ENCODE peak calls at places on chromosome 11, in six cellular contexts. C is KBM-7; D is cortex of kidney; E is thoracic aorta; P is stimulated activated CD4-positive, alpha-beta T cell treated with anti-CD3 and anti-CD28 coated beads, Interleukin-2, amount 100 ng/mL, for 24 hours; V is ACHN. K is an unnamed sample.

GRCh38 chr11:72229336-72229924 is 4.9 kb downstream of the INPPL1 start:
- DNase-seq in C (no peak), D (no peak), E (no peak), P (no peak), V (no peak), K (no peak)

GRCh38 chr11:70921804-70922203 is 330.6 kb downstream of the SHANK2 start:
- DNase-seq in C (no peak), D (no peak), E (no peak), P (no peak), V (no peak), K (no peak)

GRCh38 chr11:12540913-12541587 is 133.2 kb upstream of the TEAD1 start:
- DNase-seq in C (no peak), D (no peak), E (no peak), P (no peak), V (peak), K (no peak)

GRCh38 chr11:117664897-117665296 is 132.1 kb downstream of the DSCAML1 start:
- DNase-seq in C (no peak), D (no peak), E (no peak), P (no peak), V (no peak), K (no peak)

GRCh38 chr11:78654071-78654470 is 79.4 kb upstream of the NARS2 start:
- DNase-seq in C (no peak), D (no peak), E (no peak), P (no peak), V (no peak), K (no peak)

GRCh38 chr11:8271106-8271886 is 7.6 kb upstream of the LMO1 start:
- DNase-seq in C (no peak), D (no peak), E (no peak), P (no peak), V (no peak), K (no peak)

GRCh38 chr11:12185914-12186313 is 75.5 kb downstream of the MICAL2 start:
- DNase-seq in C (no peak), D (no peak), E (no peak), P (no peak), V (no peak), K (no peak)

GRCh38 chr11:113249491-113249763 is 65.0 kb upstream of the TTC12 start:
- DNase-seq in C (no peak), D (no peak), E (no peak), P (no peak), V (no peak), K (no peak)

GRCh38 chr11:73047773-73048371 is 94.2 kb downstream of the FCHSD2 start:
- DNase-seq in C (no peak), D (no peak), E (no peak), P (no peak), V (no peak), K (no peak)

GRCh38 chr11:17294033-17294432 is 17.5 kb downstream of the NUCB2 start:
- DNase-seq in C (no peak), D (no peak), E (no peak), P (no peak), V (no peak), K (peak)